ENCODE peak calls at places on chromosomes 2 and 18, in four cellular contexts. R is GM23248; K is Right ventricle myocardium inferior; I is activated T-cell treated with anti-CD3 and anti-CD28 coated beads, Interleukin-2, amount 50 U/mL, for 24 hours. M is an unnamed sample.

GRCh38 chr2:133871810-133872209 is 303.5 kb upstream of the NCKAP5 start:
- DNase-seq in R (peak), K (no peak), I (no peak), M (no peak)

GRCh38 chr2:176187306-176188217 is 906 bp upstream of the HOXD1 start:
- DNase-seq in R (peak), K (no peak), I (no peak), M (no peak)

GRCh38 chr18:10833656-10834055 is 307.8 kb downstream of the NAPG start:
- DNase-seq in R (no peak), K (no peak), I (no peak), M (no peak)

GRCh38 chr2:216855614-216856013 is 4.2 kb downstream of the TNP1 start:
- DNase-seq in R (no peak), K (peak), I (no peak), M (no peak)

GRCh38 chr2:226869371-226869770 is 33.5 kb downstream of the RHBDD1 start:
- DNase-seq in R (peak), K (no peak), I (no peak), M (no peak)

GRCh38 chr2:239295377-239296019 is 105.3 kb downstream of the HDAC4 start:
- DNase-seq in R (no peak), K (no peak), I (no peak), M (no peak)

GRCh38 chr2:232026941-232027340 is 65.4 kb downstream of the DIS3L2 start:
- DNase-seq in R (no peak), K (no peak), I (no peak), M (no peak)

GRCh38 chr2:168211664-168212163 is 35.7 kb downstream of the STK39 start:
- DNase-seq in R (no peak), K (no peak), I (no peak), M (no peak)

GRCh38 chr2:227479865-227480475 is 8.0 kb downstream of the AGFG1 start:
- DNase-seq in R (peak), K (no peak), I (no peak), M (no peak)

GRCh38 chr2:172726172-172726735 is 9.4 kb upstream of the RAPGEF4 start:
- DNase-seq in R (no peak), K (no peak), I (no peak), M (no peak)

GRCh38 chr2:28257182-28257581 is 135.5 kb upstream of the FOSL2 start:
- DNase-seq in R (no peak), K (no peak), I (no peak), M (no peak)

GRCh38 chr2:20050712-20051517 is 513 bp downstream of the LAPTM4A start:
- DNase-seq in R (peak), K (no peak), I (peak), M (peak)

M was measured in kidney.